ENCODE peak calls at places on chromosomes 3 and 15, in nine cellular contexts. G, O, K, E, F, H, I, Z and D are unnamed samples.

GRCh38 chr3:134054231-134054630 is 24.5 kb upstream of the SLCO2A1 start:
- DNase-seq in I (no peak), E (no peak), K (no peak), Z (no peak), O (no peak), H (no peak), F (no peak), G (no peak), D (peak; percentile 9)

GRCh38 chr3:73603771-73604171 is 21.0 kb downstream of the PDZRN3 start:
- DNase-seq in O (no peak), E (no peak), I (no peak), H (no peak), F (no peak), K (no peak), Z (no peak), G (no peak), D (no peak)

GRCh38 chr15:86329311-86330013 is 249.8 kb downstream of the AGBL1 start:
- DNase-seq in E (no peak), Z (no peak), G (no peak), H (no peak), F (no peak), O (no peak), I (no peak), K (no peak), D (no peak)

GRCh38 chr3:184656991-184657669 is 54.7 kb downstream of the MAGEF1 start:
- DNase-seq in Z (no peak), F (no peak), K (no peak), G (no peak), I (no peak), E (no peak), H (no peak), O (peak; percentile 78), D (no peak)

GRCh38 chr3:149019581-149019980 is 28.2 kb downstream of the GYG1 start:
- DNase-seq in I (no peak), K (no peak), F (no peak), E (no peak), H (no peak), G (no peak), O (no peak), Z (no peak), D (no peak)

GRCh38 chr15:88992912-88993376 is 79.8 kb upstream of the MFGE8 start:
- DNase-seq in Z (no peak), F (no peak), E (no peak), I (no peak), G (no peak), O (no peak), K (no peak), H (no peak), D (no peak)

GRCh38 chr3:28186748-28187147 is 54.7 kb upstream of the CMC1 start:
- DNase-seq in O (no peak), I (no peak), F (no peak), K (no peak), E (no peak), G (no peak), Z (no peak), H (no peak), D (no peak)

GRCh38 chr3:134249935-134250716 is 533 bp downstream of the RYK start:
- DNase-seq in F (peak; percentile 30), K (peak; percentile 71), E (peak; percentile 66), H (peak; percentile 45), Z (peak; percentile 64), I (peak; percentile 48), G (peak; percentile 56), O (peak; percentile 77), D (peak; percentile 94)

GRCh38 chr3:144129536-144130214 is 158.1 kb downstream of the DIPK2A start:
- DNase-seq in Z (no peak), K (no peak), F (no peak), I (no peak), G (no peak), H (no peak), O (no peak), E (no peak), D (no peak)

GRCh38 chr3:151228291-151229125 is 25.5 kb upstream of the GPR171 start:
- DNase-seq in H (no peak), G (peak; percentile 72), K (no peak), E (no peak), I (no peak), O (peak; percentile 21), F (no peak), Z (no peak), D (no peak)

GRCh38 chr3:185724761-185725160 is 100.1 kb downstream of the IGF2BP2 start:
- DNase-seq in H (no peak), K (no peak), Z (no peak), F (no peak), O (no peak), E (no peak), I (no peak), G (no peak), D (no peak)

GRCh38 chr15:80498652-80499051 is 94.5 kb downstream of the ARNT2 start:
- DNase-seq in K (no peak), O (no peak), H (no peak), I (no peak), F (no peak), Z (no peak), G (no peak), E (no peak), D (no peak)

GRCh38 chr3:5277612-5278236 is 90.2 kb downstream of the EDEM1 start:
- DNase-seq in E (no peak), O (no peak), F (no peak), Z (no peak), H (no peak), G (no peak), I (no peak), K (no peak), D (no peak)
- H3K27ac ChIP-seq in E (no peak overlapping the region), O (no peak overlapping the region), F (no peak overlapping the region), Z (no peak overlapping the region), H (no peak overlapping the region), G (no peak overlapping the region), I (no peak overlapping the region), K (no peak overlapping the region), D (no peak overlapping the region)

DNA sequence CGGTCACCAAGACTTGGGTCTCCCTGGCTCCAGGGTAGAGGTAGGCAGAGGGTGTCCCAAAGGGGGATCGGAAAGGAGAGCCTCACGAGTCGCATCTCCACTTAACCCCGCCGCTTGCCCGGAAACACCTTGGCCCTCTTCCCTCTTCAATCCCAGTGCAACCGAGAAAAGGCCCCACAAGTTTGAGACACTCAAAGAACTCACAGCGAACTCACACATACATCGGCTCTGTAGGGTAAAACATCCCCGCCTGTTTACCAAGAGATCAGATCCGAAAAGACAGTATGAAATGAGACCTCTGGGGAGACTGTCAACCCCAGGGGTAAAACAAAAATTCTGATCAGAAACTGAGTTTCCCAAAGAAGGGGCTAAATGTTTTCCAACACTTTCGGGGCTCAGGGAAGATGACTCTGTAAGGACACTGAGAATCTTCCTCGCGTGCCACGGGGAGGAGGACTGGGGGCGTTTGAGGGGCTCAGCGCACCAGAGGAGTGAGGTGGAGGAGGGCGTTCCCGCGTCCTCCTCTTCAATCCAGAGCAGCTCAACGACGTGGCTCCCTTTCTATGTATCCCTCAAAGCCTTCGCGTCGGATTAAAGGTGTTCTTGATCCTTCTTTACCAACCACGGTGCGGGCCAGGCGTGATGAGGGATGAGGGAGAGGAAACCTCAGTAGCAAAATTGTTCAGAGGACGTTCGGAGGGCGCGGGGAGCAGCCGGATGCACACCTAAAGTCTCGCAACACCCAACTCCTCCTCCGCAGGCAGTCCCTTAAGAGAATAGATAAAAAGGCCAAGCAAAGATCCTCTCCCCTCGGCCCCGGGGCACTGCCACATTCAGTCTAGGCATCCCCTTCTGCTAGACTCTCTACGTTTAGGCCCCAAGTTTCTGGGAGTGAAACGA is 3.7 kb downstream of the WNT5A start:
- DNase-seq in O (no peak), I (no peak), Z (no peak), G (no peak), K (no peak), H (no peak), F (no peak), E (no peak), D (no peak)
- H3K27ac ChIP-seq in O (no peak overlapping the region), I (no peak overlapping the region), Z (no peak overlapping the region), G (no peak overlapping the region), K (no peak overlapping the region), H (no peak overlapping the region), F (no peak overlapping the region), E (no peak overlapping the region), D (no peak overlapping the region)

DNA sequence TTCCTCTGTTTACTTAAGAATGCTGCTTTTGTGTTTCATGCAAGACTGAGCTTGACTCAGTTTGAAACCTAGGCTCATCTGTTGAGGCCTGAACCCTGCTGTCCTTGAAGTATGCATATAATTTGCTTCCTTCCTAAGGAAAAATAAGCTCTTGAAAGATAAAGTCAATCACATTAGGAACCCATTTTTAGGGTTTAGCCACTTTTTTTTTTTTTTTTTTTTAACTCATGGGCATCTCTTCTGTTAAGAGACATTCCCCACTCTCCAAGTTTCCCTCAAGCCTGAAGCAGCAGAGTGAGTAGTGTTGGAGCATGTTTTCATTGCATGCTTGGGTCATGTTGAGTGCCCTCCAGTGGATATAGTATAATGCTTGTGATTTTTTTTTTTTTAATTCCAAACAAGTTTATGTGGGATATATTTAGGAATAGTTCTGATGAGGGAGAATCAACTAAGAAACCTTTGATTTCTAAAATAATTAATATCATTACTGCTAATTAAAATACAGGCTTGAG is 3.6 kb downstream of the CTNNB1 start:
- DNase-seq in F (no peak), O (peak; percentile 3), K (no peak), I (no peak), Z (no peak), G (peak; percentile 51), H (no peak), E (no peak), D (peak; percentile 38)
- H3K27ac ChIP-seq in F (no peak overlapping the region), O (no peak overlapping the region), K (peak overlapping the region; percentile 99), I (no peak overlapping the region), Z (peak overlapping the region; percentile 95), G (no peak overlapping the region), H (no peak overlapping the region), E (no peak overlapping the region), D (no peak overlapping the region)

DNA sequence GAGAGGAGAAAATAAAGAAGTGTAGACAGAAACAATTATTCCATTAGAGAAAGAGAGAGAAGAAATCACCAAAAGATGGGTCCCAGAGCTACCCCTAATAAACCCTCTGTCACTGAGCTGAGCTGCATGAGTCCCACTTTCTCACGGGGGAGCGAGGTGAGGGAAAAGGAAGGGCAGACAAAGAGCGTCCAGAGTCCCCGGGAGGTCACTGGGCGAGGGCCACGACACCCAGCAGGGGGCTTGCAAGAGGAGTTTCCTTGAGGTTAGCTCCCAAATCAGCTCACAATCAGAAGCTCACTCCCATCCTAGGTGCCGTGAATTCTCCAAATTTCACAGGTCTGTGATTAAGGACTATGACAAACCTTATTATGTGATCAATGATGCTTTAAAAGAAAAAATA is 62.3 kb downstream of the XXYLT1 start:
- DNase-seq in I (no peak), E (no peak), K (no peak), O (no peak), H (no peak), Z (no peak), F (no peak), G (no peak), D (no peak)
- H3K27ac ChIP-seq in I (no peak overlapping the region), E (peak overlapping the region; percentile 69), K (peak overlapping the region; percentile 86), O (no peak overlapping the region), H (no peak overlapping the region), Z (peak overlapping the region; percentile 86), F (no peak overlapping the region), G (no peak overlapping the region), D (peak overlapping the region; percentile 86)

GRCh38 chr15:95716708-95717107 is 613.8 kb upstream of the NR2F2 start:
- DNase-seq in E (no peak), H (no peak), O (no peak), Z (no peak), I (no peak), K (no peak), G (no peak), F (no peak), D (no peak)
- H3K27ac ChIP-seq in E (no peak overlapping the region), H (no peak overlapping the region), O (no peak overlapping the region), Z (no peak overlapping the region), I (no peak overlapping the region), K (no peak overlapping the region), G (no peak overlapping the region), F (no peak overlapping the region), D (no peak overlapping the region)